ENCODE peak calls at places on chromosome 17, in six cellular contexts. A, V, D, P, L and W are unnamed samples.

GRCh38 chr17:75617218-75617617 is 16.0 kb upstream of the SMIM5 start:
- DNase-seq in A (peak), V (no peak), D (no peak), P (no peak), L (no peak), W (no peak)

GRCh38 chr17:34365340-34365739 is 2.3 kb upstream of the CCL1 start:
- DNase-seq in A (no peak), V (no peak), D (no peak), P (no peak), L (no peak), W (no peak)

GRCh38 chr17:74499992-74500391 is 31.3 kb downstream of the CD300LB start:
- DNase-seq in A (no peak), V (no peak), D (no peak), P (no peak), L (no peak), W (no peak)

GRCh38 chr17:35373984-35374765 is 754 bp upstream of the SLFN11 start:
- DNase-seq in A (peak), V (peak), D (no peak), P (peak), L (no peak), W (no peak)

GRCh38 chr17:73437826-73438225 is 126.0 kb upstream of the CDC42EP4 start:
- DNase-seq in A (no peak), V (no peak), D (no peak), P (no peak), L (no peak), W (no peak)

GRCh38 chr17:12282056-12282455 is 261.4 kb downstream of the MAP2K4 start:
- DNase-seq in A (no peak), V (no peak), D (no peak), P (no peak), L (no peak), W (no peak)

GRCh38 chr17:36610472-36610871 is 9.1 kb downstream of the MRM1 start:
- DNase-seq in A (no peak), V (no peak), D (no peak), P (no peak), L (no peak), W (no peak)

GRCh38 chr17:15273141-15273793 is 8.1 kb upstream of the PMP22 start:
- DNase-seq in A (no peak), V (no peak), D (no peak), P (no peak), L (no peak), W (no peak)

GRCh38 chr17:35294756-35295155 is 51.9 kb downstream of the SLFN5 start:
- DNase-seq in A (no peak), V (no peak), D (no peak), P (no peak), L (no peak), W (no peak)

GRCh38 chr17:11140501-11140900 is 100.5 kb upstream of the SHISA6 start:
- DNase-seq in A (no peak), V (no peak), D (no peak), P (no peak), L (no peak), W (no peak)

GRCh38 chr17:8357910-8358309 is 18.3 kb downstream of the ODF4 start:
- DNase-seq in A (no peak), V (no peak), D (no peak), P (no peak), L (no peak), W (no peak)

GRCh38 chr17:28892024-28892423 is 5.5 kb downstream of the FLOT2 start:
- DNase-seq in A (no peak), V (no peak), D (no peak), P (no peak), L (no peak), W (no peak)

GRCh38 chr17:58956997-58957724 is 149.5 kb downstream of the TRIM37 start:
- DNase-seq in A (no peak), V (no peak), D (no peak), P (no peak), L (no peak), W (no peak)

GRCh38 chr17:28279411-28279810 is 39.6 kb upstream of the TMEM97 start:
- DNase-seq in A (no peak), V (no peak), D (no peak), P (no peak), L (no peak), W (no peak)

GRCh38 chr17:290626-291025 is 62.0 kb downstream of the RPH3AL start:
- DNase-seq in A (no peak), V (no peak), D (no peak), P (peak), L (no peak), W (no peak)

GRCh38 chr17:57256708-57257112 is 387 bp downstream of the MSI2 start:
- DNase-seq in A (peak), V (peak), D (peak), P (no peak), L (no peak), W (no peak)